ENCODE peak calls at places on chromosomes 16 and 17, in eight cellular contexts. K is upper lobe of left lung; F is psoas muscle; Q is Panc1; W is pancreas; R is aorta; H is body of pancreas; Z is CD4-positive, CD25-positive, alpha-beta regulatory T cell. L is an unnamed sample.

GRCh38 chr17:60599220-60599619 is 773 bp upstream of the PPM1D start:
- ATAC-seq in K (no peak), F (no peak), Q (no peak), W (no peak), R (no peak), H (no peak), Z (peak; percentile 1), L (no peak)

GRCh38 chr16:4748682-4749411 is 14.5 kb downstream of the DNAAF8 start:
- ATAC-seq in K (no peak), F (no peak), Q (no peak), W (no peak), R (no peak), H (no peak), Z (no peak), L (no peak)

GRCh38 chr16:24800586-24800985 is 45.2 kb upstream of the SLC5A11 start:
- ATAC-seq in K (no peak), F (no peak), Q (peak; percentile 84), W (peak; percentile 48), R (no peak), H (no peak), Z (no peak), L (peak; percentile 22)

GRCh38 chr17:39926588-39927100 is 757 bp downstream of the ORMDL3 start:
- ATAC-seq in K (peak; percentile 58), F (peak; percentile 1), Q (peak; percentile 56), W (peak; percentile 64), R (peak; percentile 14), H (peak; percentile 36), Z (peak; percentile 62), L (peak; percentile 2)

GRCh38 chr17:59651346-59651745 is 31.7 kb downstream of the CLTC start:
- ATAC-seq in K (no peak), F (no peak), Q (no peak), W (no peak), R (no peak), H (no peak), Z (no peak), L (no peak)

GRCh38 chr16:86516618-86517003 is 6.3 kb downstream of the FOXF1 start:
- ATAC-seq in K (no peak), F (no peak), Q (no peak), W (no peak), R (no peak), H (no peak), Z (no peak), L (peak; percentile 6)

GRCh38 chr17:69879576-69879975 is 195.4 kb upstream of the KCNJ16 start:
- ATAC-seq in K (no peak), F (no peak), Q (no peak), W (no peak), R (no peak), H (no peak), Z (no peak), L (no peak)

GRCh38 chr17:44217738-44218343 is 1.6 kb downstream of the UBTF start:
- ATAC-seq in K (no peak), F (peak; percentile 0), Q (no peak), W (no peak), R (no peak), H (no peak), Z (no peak), L (no peak)

GRCh38 chr16:58393138-58393504 is 850 bp downstream of the GINS3 start:
- ATAC-seq in K (no peak), F (no peak), Q (peak; percentile 54), W (peak; percentile 2), R (peak; percentile 9), H (no peak), Z (no peak), L (no peak)

GRCh38 chr17:81083125-81083765 is 48.3 kb downstream of the BAIAP2 start:
- ATAC-seq in K (peak; percentile 80), F (no peak), Q (no peak), W (peak; percentile 73), R (peak; percentile 28), H (peak; percentile 56), Z (no peak), L (peak; percentile 37)

GRCh38 chr16:48317614-48318013 is 67.6 kb downstream of the SIAH1 start:
- ATAC-seq in K (no peak), F (no peak), Q (no peak), W (no peak), R (no peak), H (no peak), Z (no peak), L (no peak)

GRCh38 chr17:28298449-28298848 is 20.6 kb upstream of the TMEM97 start:
- ATAC-seq in K (no peak), F (no peak), Q (no peak), W (no peak), R (no peak), H (no peak), Z (no peak), L (no peak)

GRCh38 chr16:31377210-31377903 is 15.8 kb upstream of the ITGAD start:
- ATAC-seq in K (peak; percentile 41), F (no peak), Q (no peak), W (peak; percentile 86), R (no peak), H (peak; percentile 70), Z (no peak), L (no peak)

GRCh38 chr16:8696880-8697279 is 22.5 kb downstream of the ABAT start:
- ATAC-seq in K (no peak), F (no peak), Q (no peak), W (no peak), R (no peak), H (no peak), Z (no peak), L (no peak)

GRCh38 chr17:5282639-5283217 is 644 bp downstream of the RABEP1 start:
- ATAC-seq in K (no peak), F (no peak), Q (peak; percentile 63), W (no peak), R (no peak), H (no peak), Z (peak; percentile 49), L (peak; percentile 52)

GRCh38 chr17:41326173-41327145 is 10.9 kb upstream of the KRTAP17-1 start:
- ATAC-seq in K (no peak), F (no peak), Q (no peak), W (no peak), R (no peak), H (no peak), Z (no peak), L (no peak)

GRCh38 chr17:6094453-6094852 is 24.3 kb downstream of the WSCD1 start:
- ATAC-seq in K (no peak), F (no peak), Q (no peak), W (no peak), R (no peak), H (no peak), Z (no peak), L (no peak)

GRCh38 chr16:84833542-84834402 is 14.0 kb downstream of the CRISPLD2 start:
- ATAC-seq in K (no peak), F (no peak), Q (no peak), W (no peak), R (no peak), H (no peak), Z (no peak), L (no peak)
- H3K4me1 ChIP-seq in K (no peaks in the 10 kb centered on the region), F (peaks cover 25% of the 10 kb centered on the region), Q (peaks cover 20% of the 10 kb centered on the region), W (no peaks in the 10 kb centered on the region), R (no peaks in the 10 kb centered on the region), H (no peaks in the 10 kb centered on the region), Z (no peaks in the 10 kb centered on the region), L (peaks cover 69% of the 10 kb centered on the region)

GRCh38 chr16:1775006-1775845 is 2.3 kb upstream of the MRPS34 start:
- ATAC-seq in K (no peak), F (no peak), Q (no peak), W (no peak), R (no peak), H (no peak), Z (no peak), L (no peak)
- H3K4me1 ChIP-seq in K (peaks cover 26% of the 10 kb centered on the region), F (peaks cover 23% of the 10 kb centered on the region), Q (peaks cover 53% of the 10 kb centered on the region), W (peaks cover 9% of the 10 kb centered on the region), R (no peaks in the 10 kb centered on the region), H (peaks cover 49% of the 10 kb centered on the region), Z (peaks cover 38% of the 10 kb centered on the region), L (peaks cover 21% of the 10 kb centered on the region)

GRCh38 chr17:79793924-79794304 is 3.0 kb downstream of the CBX8 start:
- ATAC-seq in K (no peak), F (no peak), Q (peak; percentile 31), W (no peak), R (no peak), H (no peak), Z (no peak), L (no peak)

GRCh38 chr17:79796570-79797491 is at the start of gene CBX8:
- ATAC-seq in K (peak; percentile 98), F (peak; percentile 96), Q (peak; percentile 81), W (peak; percentile 88), R (peak; percentile 96), H (peak; percentile 92), Z (peak; percentile 91), L (peak; percentile 95)

GRCh38 chr17:79795795-79796569 is 895 bp downstream of the CBX8 start:
- ATAC-seq in K (no peak), F (no peak), Q (no peak), W (no peak), R (no peak), H (no peak), Z (no peak), L (no peak)

GRCh38 chr17:79792984-79793923 is 3.6 kb downstream of the CBX8 start:
- ATAC-seq in K (no peak), F (no peak), Q (peak; percentile 39), W (no peak), R (no peak), H (no peak), Z (no peak), L (no peak)

DNA sequence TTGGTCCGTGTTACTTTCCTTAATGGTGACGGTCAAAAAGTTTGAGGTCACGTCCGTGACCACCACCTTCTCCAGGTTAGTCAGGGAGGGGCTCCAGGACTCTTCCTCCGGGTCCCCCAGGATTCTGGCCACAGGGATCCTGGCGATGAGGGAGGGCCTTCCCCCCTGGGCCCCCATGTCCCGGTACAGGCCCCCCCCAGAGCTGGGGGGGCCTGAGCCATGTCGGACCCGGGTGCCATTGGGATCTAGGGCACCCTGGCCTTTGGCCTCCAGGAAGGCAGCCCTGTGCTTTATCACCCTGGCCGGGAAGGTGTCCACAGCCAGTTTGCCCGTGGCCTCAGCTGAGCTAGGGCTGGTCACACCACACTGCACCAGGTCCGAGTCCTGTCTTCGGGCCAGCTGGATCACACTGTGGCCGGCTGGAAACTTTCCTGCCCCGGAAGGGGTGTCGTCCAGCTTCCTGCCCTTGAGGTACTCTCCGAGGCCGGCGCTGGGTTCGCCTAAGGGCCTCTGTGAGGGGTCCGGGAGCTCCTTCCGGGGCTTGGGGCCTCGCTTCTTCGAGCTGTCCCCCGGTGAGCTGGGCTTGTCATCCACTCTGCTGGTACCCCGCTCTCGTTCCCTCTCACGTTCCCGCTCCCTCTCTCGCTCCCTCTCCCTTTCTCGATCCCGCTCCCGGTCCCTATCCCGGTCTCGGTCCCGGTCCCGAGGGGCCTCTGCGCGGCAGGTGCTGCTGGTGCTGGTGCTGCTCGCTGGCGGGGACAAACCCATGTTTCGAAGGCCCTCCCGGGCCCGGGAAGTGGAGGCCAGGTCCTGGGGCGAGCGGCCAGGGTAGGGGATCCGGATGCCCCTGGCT is 2.0 kb downstream of the CBX8 start:
- ATAC-seq in K (no peak), F (no peak), Q (no peak), W (no peak), R (no peak), H (no peak), Z (no peak), L (no peak)
- H3K4me1 ChIP-seq in K (peaks cover 43% of the 10 kb centered on the region), F (peaks cover 32% of the 10 kb centered on the region), Q (peaks cover 40% of the 10 kb centered on the region), W (peaks cover 22% of the 10 kb centered on the region), R (no peaks in the 10 kb centered on the region), H (peaks cover 46% of the 10 kb centered on the region), Z (peaks cover 54% of the 10 kb centered on the region), L (peaks cover 43% of the 10 kb centered on the region)

DNA sequence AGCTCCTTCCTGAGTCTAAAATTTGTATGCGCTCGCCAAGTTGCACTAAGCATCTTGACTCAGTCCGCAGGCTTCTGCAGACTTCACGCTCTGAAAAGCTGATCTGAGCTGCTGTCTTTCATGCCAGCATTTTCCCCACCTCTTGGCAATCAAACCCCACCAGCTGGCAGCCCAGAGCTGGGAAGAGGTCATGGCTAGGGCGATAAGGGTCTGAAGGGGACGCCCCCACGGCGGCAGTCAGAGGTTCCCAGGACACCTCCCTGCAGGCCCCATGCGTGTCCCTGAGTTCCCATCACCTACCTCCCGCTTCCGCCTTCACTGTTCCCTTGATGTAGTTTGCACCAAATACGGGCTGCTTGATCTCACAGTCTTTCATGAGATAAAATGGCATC is 5.1 kb upstream of the UNC13D start:
- ATAC-seq in K (no peak), F (no peak), Q (no peak), W (no peak), R (no peak), H (no peak), Z (no peak), L (no peak)
- H3K4me1 ChIP-seq in K (peaks cover 71% of the 10 kb centered on the region), F (peaks cover 81% of the 10 kb centered on the region), Q (peaks cover 44% of the 10 kb centered on the region), W (peaks cover 56% of the 10 kb centered on the region), R (peaks cover 5% of the 10 kb centered on the region), H (peaks cover 84% of the 10 kb centered on the region), Z (peaks cover 31% of the 10 kb centered on the region), L (peaks cover 100% of the 10 kb centered on the region)

L was measured in gastroesophageal sphincter.